ENCODE peak calls at places on chromosomes 5 and 9, in eight cellular contexts. H is GM23338, O is heart left ventricle, G is suprapubic skin, X is gastrocnemius medialis, J is fibroblast of villous mesenchyme, C is aorta, Z is lower lobe of right lung. E is an unnamed sample.

GRCh38 chr9:37251452-37251851 is 131.1 kb downstream of the ZCCHC7 start:
- DNase-seq in H (peak), Z (no peak), O (no peak), X (no peak), J (no peak), G (no peak), C (no peak), E (no peak)

GRCh38 chr9:136361047-136361756 is 2.3 kb downstream of the DNLZ start:
- DNase-seq in O (no peak), H (no peak), C (no peak), Z (no peak), X (no peak), G (no peak), J (peak), E (no peak)

GRCh38 chr5:122403256-122403655 is 91.2 kb downstream of the SNCAIP start:
- DNase-seq in H (no peak), C (no peak), J (peak), X (no peak), G (no peak), O (no peak), Z (no peak), E (no peak)

GRCh38 chr5:149632311-149633251 is 51.3 kb downstream of the ARHGEF37 start:
- DNase-seq in C (no peak), J (peak), X (no peak), Z (no peak), H (peak), O (no peak), G (no peak), E (peak)

GRCh38 chr5:143494162-143494561 is 90.7 kb upstream of the NR3C1 start:
- DNase-seq in J (peak), O (no peak), G (no peak), C (no peak), Z (no peak), H (no peak), X (no peak), E (peak)

GRCh38 chr9:76987594-76988200 is 31.8 kb upstream of the FOXB2 start:
- DNase-seq in J (peak), O (no peak), G (no peak), Z (no peak), H (peak), C (no peak), X (no peak), E (peak)

GRCh38 chr9:93893899-93894690 is 61.1 kb downstream of the BARX1 start:
- DNase-seq in O (peak), G (peak), Z (peak), X (no peak), C (peak), H (no peak), J (no peak), E (no peak)

GRCh38 chr9:137313326-137313920 is 11.4 kb upstream of the NRARP start:
- DNase-seq in Z (no peak), C (peak), J (no peak), H (no peak), O (no peak), G (no peak), X (no peak), E (no peak)

GRCh38 chr9:112881366-112881765 is 9.3 kb downstream of the SLC46A2 start:
- DNase-seq in J (no peak), G (no peak), O (no peak), C (no peak), X (no peak), Z (no peak), H (no peak), E (peak)

GRCh38 chr5:171736976-171737848 is 48.4 kb upstream of the SMIM23 start:
- DNase-seq in C (no peak), Z (peak), J (no peak), X (no peak), O (peak), H (no peak), G (no peak), E (peak)

GRCh38 chr9:134180786-134181647 is 16.7 kb upstream of the RNU6ATAC start:
- DNase-seq in J (no peak), H (no peak), X (no peak), O (no peak), G (peak), C (peak), Z (peak), E (no peak)

GRCh38 chr9:97480749-97481148 is 20.7 kb upstream of the TMOD1 start:
- DNase-seq in H (no peak), J (peak), C (no peak), X (no peak), Z (no peak), O (no peak), G (no peak), E (no peak)

GRCh38 chr5:156394642-156395393 is 67.9 kb downstream of the SGCD start:
- DNase-seq in G (no peak), C (no peak), O (no peak), J (peak), H (no peak), X (no peak), Z (no peak), E (no peak)

GRCh38 chr5:160198148-160198545 is 31.2 kb upstream of the FABP6 start:
- DNase-seq in X (no peak), Z (no peak), H (no peak), O (no peak), C (no peak), J (no peak), G (no peak), E (no peak)
- H3K4me3 ChIP-seq in X (no peak), Z (no peak), H (peak), O (no peak), C (no peak), J (no peak), G (no peak), E (no peak)

GRCh38 chr9:95570150-95570549 is 53.4 kb upstream of the PTCH1 start:
- DNase-seq in Z (no peak), J (peak), C (no peak), X (no peak), H (peak), O (no peak), G (no peak), E (peak)
- H3K4me3 ChIP-seq in Z (peak), J (peak), C (no peak), X (no peak), H (no peak), O (no peak), G (peak), E (peak)

GRCh38 chr5:42759456-42759855 is 2.8 kb downstream of the CCDC152 start:
- DNase-seq in G (no peak), C (no peak), J (no peak), O (no peak), H (no peak), Z (no peak), X (no peak), E (peak)

GRCh38 chr5:42751044-42751443 is 5.6 kb upstream of the CCDC152 start:
- DNase-seq in C (no peak), X (no peak), Z (no peak), G (no peak), H (no peak), O (no peak), J (no peak), E (no peak)

GRCh38 chr5:42753099-42753498 is 3.5 kb upstream of the CCDC152 start:
- DNase-seq in J (no peak), Z (no peak), C (no peak), H (no peak), G (no peak), X (no peak), O (no peak), E (no peak)

GRCh38 chr5:42756630-42757601 is at the start of gene CCDC152:
- DNase-seq in O (no peak), H (peak), C (peak), G (peak), Z (no peak), X (no peak), J (no peak), E (peak)
- H3K4me3 ChIP-seq in O (no peak), H (peak), C (peak), G (peak), Z (peak), X (peak), J (peak), E (peak)

GRCh38 chr9:129884220-129885017 is 49.2 kb downstream of the USP20 start:
- DNase-seq in Z (peak), H (peak), C (peak), O (peak), X (peak), G (peak), J (peak), E (peak)
- H3K4me3 ChIP-seq in Z (peak), H (peak), C (no peak), O (no peak), X (peak), G (peak), J (peak), E (peak)

GRCh38 chr9:83062011-83062652 is 810 bp downstream of the RASEF start:
- DNase-seq in Z (peak), H (peak), O (peak), X (no peak), C (peak), G (no peak), J (peak), E (peak)
- H3K4me3 ChIP-seq in Z (peak), H (peak), O (peak), X (peak), C (no peak), G (peak), J (peak), E (no peak)

GRCh38 chr5:80187274-80187673 is 68.6 kb downstream of the SERINC5 start:
- DNase-seq in J (no peak), Z (no peak), O (no peak), X (no peak), C (no peak), H (no peak), G (no peak), E (no peak)

GRCh38 chr5:80184235-80185023 is 71.4 kb downstream of the SERINC5 start:
- DNase-seq in Z (peak), C (no peak), O (no peak), X (no peak), J (no peak), G (no peak), H (peak), E (no peak)

GRCh38 chr5:80185095-80185494 is 70.8 kb downstream of the SERINC5 start:
- DNase-seq in J (no peak), O (no peak), C (no peak), G (no peak), Z (no peak), H (no peak), X (no peak), E (no peak)

GRCh38 chr5:80187691-80188090 is 68.2 kb downstream of the SERINC5 start:
- DNase-seq in O (no peak), J (no peak), Z (no peak), H (no peak), G (no peak), X (no peak), C (no peak), E (no peak)

GRCh38 chr5:80186634-80187033 is 69.2 kb downstream of the SERINC5 start:
- DNase-seq in H (no peak), Z (peak), J (peak), C (no peak), O (no peak), X (no peak), G (no peak), E (peak)
- H3K4me3 ChIP-seq in H (no peak), Z (no peak), J (no peak), C (no peak), O (no peak), X (no peak), G (no peak), E (no peak)

DNA sequence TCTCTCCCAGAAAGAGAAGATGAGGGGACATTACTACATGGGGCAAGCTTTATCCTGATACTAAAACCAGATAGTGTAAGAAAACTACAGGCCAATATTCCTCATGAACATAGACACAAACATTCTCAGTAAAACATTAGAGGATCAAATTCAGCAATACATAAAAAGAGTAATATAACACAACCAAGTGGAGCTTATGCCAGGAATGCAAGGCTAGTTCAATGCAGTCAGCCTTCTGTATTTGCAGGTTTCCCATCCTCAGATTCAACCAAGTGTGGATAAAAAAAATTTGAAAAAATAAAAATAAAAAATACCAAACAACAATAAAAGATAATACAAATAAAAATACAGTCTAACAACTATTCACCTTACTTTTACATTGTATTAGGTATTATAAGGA is 31.3 kb downstream of the CCDC69 start:
- DNase-seq in H (no peak), C (no peak), J (no peak), G (no peak), Z (no peak), O (no peak), X (no peak), E (no peak)
- H3K4me3 ChIP-seq in H (no peak), C (no peak), J (no peak), G (no peak), Z (no peak), O (no peak), X (no peak), E (no peak)

DNA sequence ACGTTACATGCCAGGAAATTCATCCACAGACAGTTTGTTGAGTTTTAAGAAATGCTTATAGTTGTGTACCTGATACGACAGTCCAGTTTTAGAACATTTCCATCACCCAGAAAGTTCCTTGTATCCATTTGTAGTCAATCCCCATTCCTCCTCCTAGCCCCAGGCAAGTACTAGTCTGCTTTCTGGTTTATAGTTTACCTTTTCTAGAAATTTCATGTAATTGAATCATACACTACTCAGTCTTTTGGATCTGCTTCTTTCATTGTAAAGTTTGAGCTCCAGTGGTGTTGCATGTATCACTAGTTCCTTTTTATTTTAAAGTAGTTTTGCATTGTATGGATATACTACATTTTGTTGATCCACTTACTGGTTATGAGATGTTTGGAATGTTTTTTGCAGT is 291.2 kb downstream of the AOPEP start:
- DNase-seq in Z (no peak), C (no peak), H (no peak), G (no peak), O (no peak), J (peak), X (no peak), E (no peak)
- H3K4me3 ChIP-seq in Z (no peak), C (no peak), H (no peak), G (no peak), O (no peak), J (no peak), X (no peak), E (no peak)

GRCh38 chr9:129669141-129669718 is 3.8 kb downstream of the PRRX2 start:
- DNase-seq in J (no peak), Z (no peak), X (no peak), H (no peak), G (no peak), C (no peak), O (no peak), E (no peak)
- H3K4me3 ChIP-seq in J (no peak), Z (no peak), X (no peak), H (no peak), G (no peak), C (no peak), O (no peak), E (no peak)